ENCODE peak calls at places on chromosomes 7 and 10, in eight cellular contexts. I is B cell, J is naive B cell, P is mesendoderm, E is sciatic nerve, H is amniotic stem cell, N is adipocyte, Z is lower leg skin. B is an unnamed sample.

GRCh38 chr10:59876695-59877094 is 29.7 kb downstream of the CCDC6 start:
- DNase-seq in P (no peak), Z (no peak), H (no peak), J (no peak), I (no peak), N (no peak), E (no peak), B (no peak)

GRCh38 chr7:150858236-150859197 is 6.2 kb downstream of the AOC1 start:
- DNase-seq in H (no peak), Z (no peak), J (no peak), E (peak), N (no peak), P (no peak), I (no peak), B (no peak)

GRCh38 chr7:27201231-27202017 is 1.5 kb upstream of the HOXA13 start:
- DNase-seq in H (no peak), I (peak), P (no peak), J (peak), Z (peak), E (no peak), N (no peak), B (peak)

GRCh38 chr7:41817386-41817785 is 114.5 kb upstream of the INHBA start:
- DNase-seq in I (no peak), H (no peak), J (no peak), Z (no peak), E (no peak), N (peak), P (no peak), B (no peak)

GRCh38 chr10:100146875-100147665 is 38.8 kb downstream of the ERLIN1 start:
- DNase-seq in I (no peak), J (no peak), H (no peak), P (no peak), E (no peak), Z (no peak), N (peak), B (no peak)

GRCh38 chr7:3859436-3859835 is 558.4 kb downstream of the SDK1 start:
- DNase-seq in I (no peak), J (no peak), N (no peak), H (no peak), P (no peak), Z (no peak), E (no peak), B (no peak)

GRCh38 chr10:4016214-4016740 is 231.3 kb upstream of the KLF6 start:
- DNase-seq in J (no peak), H (no peak), P (no peak), N (no peak), I (no peak), Z (no peak), E (no peak), B (no peak)

GRCh38 chr10:5575144-5575481 is 50.4 kb downstream of the CALML3 start:
- DNase-seq in I (no peak), Z (no peak), P (no peak), N (no peak), E (no peak), H (no peak), J (no peak), B (no peak)

GRCh38 chr10:47058303-47058702 is 147.1 kb downstream of the PTPN20 start:
- DNase-seq in H (no peak), N (no peak), Z (peak), I (no peak), P (no peak), E (no peak), J (no peak), B (no peak)

GRCh38 chr7:30861612-30862011 is 50.0 kb upstream of the AQP1 start:
- DNase-seq in I (no peak), N (no peak), P (no peak), E (no peak), J (no peak), H (no peak), Z (no peak), B (no peak)

GRCh38 chr7:86904949-86905834 is 154.3 kb downstream of the ELAPOR2 start:
- DNase-seq in I (no peak), N (peak), P (peak), E (no peak), H (no peak), Z (no peak), J (no peak), B (no peak)

GRCh38 chr7:120740348-120740747 is 117.6 kb downstream of the TSPAN12 start:
- DNase-seq in P (no peak), J (no peak), Z (no peak), H (no peak), N (peak), I (no peak), E (no peak), B (no peak)

GRCh38 chr10:33465747-33466146 is 131.3 kb upstream of the NRP1 start:
- DNase-seq in E (no peak), Z (no peak), H (no peak), N (peak), P (no peak), J (no peak), I (no peak), B (no peak)

GRCh38 chr7:116216956-116217570 is 6.7 kb downstream of the TES start:
- DNase-seq in N (no peak), J (no peak), Z (no peak), E (no peak), H (no peak), I (no peak), P (no peak), B (no peak)